ENCODE peak calls at places on chromosomes 12 and 14, in ten cellular contexts. J is pancreas, Q is A549, D is uterus, U is stomach, K is adrenal gland, H is upper lobe of right lung, E is HFF-Myc, S is K562, T is AG09309. O is an unnamed sample.

GRCh38 chr12:119169150-119169549 is 9.6 kb upstream of the HSPB8 start:
- DNase-seq in K (no peak), T (no peak), U (no peak), H (no peak), J (no peak), S (no peak), Q (no peak), D (no peak), E (no peak), O (no peak)

GRCh38 chr14:74532246-74532645 is 38.7 kb downstream of the ISCA2 start:
- DNase-seq in E (no peak), T (no peak), K (no peak), D (no peak), U (no peak), Q (no peak), H (no peak), J (no peak), S (no peak), O (no peak)

GRCh38 chr12:128966411-128966810 is 113.1 kb downstream of the GLT1D1 start:
- DNase-seq in J (no peak), T (no peak), U (no peak), S (no peak), E (no peak), H (no peak), D (no peak), K (no peak), Q (no peak), O (no peak)

GRCh38 chr12:11615481-11615880 is 34.0 kb upstream of the ETV6 start:
- DNase-seq in Q (no peak), S (no peak), U (no peak), K (peak), E (no peak), T (no peak), D (no peak), H (no peak), J (no peak), O (no peak)

GRCh38 chr12:2959194-2959507 is at the start of gene TEAD4:
- DNase-seq in D (peak), Q (peak), E (no peak), J (peak), K (peak), T (no peak), H (peak), S (peak), U (peak), O (peak)

GRCh38 chr14:59118171-59118570 is 70.3 kb upstream of the DAAM1 start:
- DNase-seq in S (no peak), H (no peak), T (no peak), K (no peak), Q (no peak), E (no peak), U (no peak), D (no peak), J (no peak), O (no peak)

GRCh38 chr12:14281539-14281938 is 83.9 kb upstream of the ATF7IP start:
- DNase-seq in H (no peak), J (no peak), D (no peak), S (no peak), K (no peak), U (no peak), E (no peak), Q (no peak), T (no peak), O (no peak)

GRCh38 chr14:36661506-36662257 is at the start of gene PAX9:
- DNase-seq in K (peak), U (peak), E (no peak), T (peak), Q (peak), S (peak), D (no peak), H (peak), J (peak), O (peak)

GRCh38 chr12:104605685-104606084 is 148.9 kb downstream of the CHST11 start:
- DNase-seq in S (no peak), T (no peak), K (peak), H (peak), E (no peak), U (no peak), Q (peak), D (peak), J (no peak), O (no peak)

GRCh38 chr14:56944397-56944796 is 134.1 kb upstream of the OTX2 start:
- DNase-seq in S (no peak), J (no peak), Q (no peak), H (no peak), E (no peak), U (no peak), D (no peak), K (no peak), T (no peak), O (no peak)

GRCh38 chr12:117792471-117792870 is 176.3 kb downstream of the KSR2 start:
- DNase-seq in K (no peak), H (no peak), D (no peak), S (no peak), E (no peak), T (no peak), U (no peak), Q (peak), J (no peak), O (no peak)

GRCh38 chr14:69614592-69614991 is 3.2 kb downstream of the SUSD6 start:
- DNase-seq in T (no peak), E (no peak), U (no peak), D (no peak), S (no peak), H (no peak), Q (no peak), J (no peak), K (peak), O (no peak)

GRCh38 chr12:125573293-125573692 is 508.1 kb downstream of the AACS start:
- DNase-seq in U (no peak), S (no peak), Q (no peak), D (no peak), H (no peak), J (no peak), E (no peak), K (no peak), T (no peak), O (no peak)

GRCh38 chr14:100578552-100578951 is 8.7 kb downstream of the BEGAIN start:
- DNase-seq in E (no peak), Q (peak), J (no peak), S (no peak), T (no peak), D (no peak), U (no peak), H (no peak), K (no peak), O (no peak)

GRCh38 chr12:116492703-116493324 is 66.4 kb upstream of the MAP1LC3B2 start:
- DNase-seq in S (peak), H (no peak), E (peak), D (no peak), J (peak), T (peak), U (no peak), K (peak), Q (peak), O (peak)

GRCh38 chr14:75861161-75861621 is 120.6 kb downstream of the TGFB3 start:
- DNase-seq in Q (peak), H (no peak), E (no peak), D (peak), S (peak), J (no peak), U (no peak), T (peak), K (no peak), O (no peak)

GRCh38 chr14:22598099-22598895 is at the start of gene ABHD4:
- DNase-seq in D (peak), E (no peak), Q (peak), U (peak), H (peak), K (peak), J (peak), S (peak), T (no peak), O (no peak)

GRCh38 chr12:6303046-6303445 is 7.4 kb upstream of the PLEKHG6 start:
- DNase-seq in Q (no peak), S (no peak), J (no peak), T (no peak), H (no peak), D (no peak), E (no peak), U (no peak), K (no peak), O (no peak)

GRCh38 chr14:55138091-55138490 is 9.0 kb downstream of the LGALS3 start:
- DNase-seq in U (no peak), H (no peak), Q (no peak), K (no peak), T (no peak), J (no peak), S (no peak), E (no peak), D (no peak), O (no peak)

GRCh38 chr14:55136241-55136640 is 7.2 kb downstream of the LGALS3 start:
- DNase-seq in T (no peak), K (no peak), U (no peak), J (no peak), E (no peak), H (no peak), S (no peak), D (no peak), Q (no peak), O (peak)

GRCh38 chr14:55139152-55139551 is 10.1 kb downstream of the LGALS3 start:
- DNase-seq in U (no peak), S (no peak), E (no peak), T (no peak), Q (no peak), J (no peak), K (no peak), H (no peak), D (no peak), O (no peak)

GRCh38 chr14:55139696-55140509 is 10.9 kb downstream of the LGALS3 start:
- DNase-seq in Q (no peak), U (no peak), D (no peak), K (no peak), H (no peak), T (no peak), J (no peak), E (no peak), S (no peak), O (no peak)

GRCh38 chr14:55136868-55137785 is 8.1 kb downstream of the LGALS3 start:
- DNase-seq in T (peak), E (no peak), D (peak), K (peak), U (peak), J (peak), Q (no peak), H (no peak), S (no peak), O (peak)
- TF ChIP-seq CTCF in T (peak), E (no peak), D (peak), K (no peak), U (no peak), J (no peak), Q (no peak), H (no peak), S (no peak), O (peak)

GRCh38 chr12:92503977-92504966 is 198.5 kb upstream of the PLEKHG7 start:
- DNase-seq in H (no peak), D (peak), T (no peak), U (peak), J (peak), S (no peak), K (peak), Q (no peak), E (no peak), O (no peak)

GRCh38 chr12:92506460-92506859 is 196.3 kb upstream of the PLEKHG7 start:
- DNase-seq in D (no peak), Q (no peak), E (no peak), H (no peak), K (no peak), J (no peak), U (no peak), S (no peak), T (no peak), O (no peak)

GRCh38 chr12:92502417-92503028 is 200.3 kb upstream of the PLEKHG7 start:
- DNase-seq in E (no peak), H (no peak), S (peak), K (peak), T (no peak), Q (peak), J (peak), D (no peak), U (no peak), O (no peak)

GRCh38 chr12:92505373-92506340 is 197.1 kb upstream of the PLEKHG7 start:
- DNase-seq in Q (no peak), E (no peak), D (peak), H (peak), T (no peak), U (peak), K (peak), J (peak), S (peak), O (no peak)

GRCh38 chr12:92503029-92503931 is 199.5 kb upstream of the PLEKHG7 start:
- DNase-seq in U (no peak), T (no peak), S (no peak), K (peak), Q (no peak), H (no peak), E (no peak), J (peak), D (peak), O (no peak)
- H3K4me3 ChIP-seq in U (no peak), T (no peak), S (no peak), K (no peak), Q (no peak), H (no peak), E (no peak), J (no peak), D (no peak), O (no peak)

DNA sequence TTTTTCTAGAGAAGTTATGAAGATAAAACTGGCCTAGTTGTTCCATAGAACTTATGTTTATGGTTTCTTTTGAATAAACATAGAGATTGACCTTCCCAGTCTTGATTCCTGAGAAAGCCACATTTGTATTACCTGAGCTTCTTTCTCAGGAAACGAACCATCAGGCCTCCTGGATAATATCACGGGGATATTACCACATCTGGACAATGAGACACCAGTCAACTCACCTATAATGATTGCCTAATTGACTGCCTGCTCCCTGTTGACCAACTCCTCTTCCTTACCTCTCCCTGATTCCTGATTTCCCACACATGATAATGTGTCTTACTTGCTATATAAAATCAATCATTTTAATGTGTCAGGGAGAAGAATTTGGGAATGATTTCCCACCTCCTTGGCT is 822.7 kb downstream of the LRFN5 start:
- DNase-seq in T (no peak), J (no peak), U (no peak), D (no peak), H (no peak), K (no peak), S (no peak), E (no peak), Q (no peak), O (no peak)
- TF ChIP-seq CTCF in T (no peak), J (no peak), U (no peak), D (no peak), H (no peak), K (no peak), S (no peak), E (no peak), Q (no peak), O (no peak)

GRCh38 chr14:20687362-20688166 is 1.0 kb upstream of the ANG start:
- DNase-seq in J (peak), S (no peak), D (no peak), E (no peak), U (peak), K (no peak), T (no peak), Q (peak), H (no peak), O (no peak)

GRCh38 chr14:20684662-20685456 is 499 bp downstream of the RNASE4 start:
- DNase-seq in D (peak), E (no peak), H (no peak), K (peak), J (peak), Q (peak), T (peak), U (peak), S (peak), O (no peak)

GRCh38 chr14:20683896-20684661 is at the start of gene RNASE4:
- DNase-seq in E (peak), U (peak), T (peak), J (peak), Q (peak), H (peak), D (peak), S (peak), K (peak), O (peak)

GRCh38 chr14:20688167-20688839 is at the start of gene ANG:
- DNase-seq in E (no peak), Q (no peak), U (no peak), D (no peak), H (no peak), J (no peak), K (no peak), T (no peak), S (no peak), O (no peak)

DNA sequence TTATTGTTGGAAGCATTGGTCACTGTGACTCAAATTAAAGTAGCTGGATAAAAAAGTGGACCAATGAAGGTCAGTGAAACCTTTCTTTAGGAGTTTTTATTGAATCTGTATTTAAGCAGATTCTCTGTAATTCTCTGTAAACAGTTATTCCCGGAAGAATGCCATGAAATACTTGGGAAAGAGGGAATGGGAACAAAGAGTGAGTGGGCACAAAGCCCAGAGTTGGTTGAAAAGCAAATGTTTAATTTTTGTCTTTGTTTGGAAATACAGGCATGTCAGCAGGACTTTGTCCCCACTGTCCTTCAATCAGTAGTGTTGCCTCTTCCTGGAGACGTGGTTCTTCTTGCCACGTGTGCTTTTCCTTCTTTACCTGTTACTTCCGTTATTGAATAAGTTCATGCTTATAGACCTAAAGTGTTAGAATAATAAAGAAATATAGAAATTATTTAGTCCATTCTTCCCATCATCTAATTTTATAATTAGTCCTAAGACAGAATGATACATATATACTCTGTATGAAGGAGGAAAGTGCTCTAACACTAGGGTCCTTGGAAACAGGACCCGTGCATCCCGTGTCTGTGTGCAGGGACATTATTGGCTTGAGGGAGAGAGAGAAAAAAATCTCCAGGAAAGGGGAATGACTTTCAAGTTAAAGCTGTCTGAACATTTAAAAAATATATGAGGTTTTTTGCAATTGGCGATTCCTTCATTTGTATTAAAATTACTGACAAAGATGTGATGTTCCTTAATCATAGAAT is 2.0 kb upstream of the ANG start:
- DNase-seq in H (no peak), K (no peak), T (no peak), D (no peak), J (peak), S (no peak), E (no peak), U (peak), Q (peak), O (no peak)
- H3K4me3 ChIP-seq in H (peak), K (no peak), T (no peak), D (no peak), J (no peak), S (no peak), E (no peak), U (peak), Q (peak), O (no peak)

DNA sequence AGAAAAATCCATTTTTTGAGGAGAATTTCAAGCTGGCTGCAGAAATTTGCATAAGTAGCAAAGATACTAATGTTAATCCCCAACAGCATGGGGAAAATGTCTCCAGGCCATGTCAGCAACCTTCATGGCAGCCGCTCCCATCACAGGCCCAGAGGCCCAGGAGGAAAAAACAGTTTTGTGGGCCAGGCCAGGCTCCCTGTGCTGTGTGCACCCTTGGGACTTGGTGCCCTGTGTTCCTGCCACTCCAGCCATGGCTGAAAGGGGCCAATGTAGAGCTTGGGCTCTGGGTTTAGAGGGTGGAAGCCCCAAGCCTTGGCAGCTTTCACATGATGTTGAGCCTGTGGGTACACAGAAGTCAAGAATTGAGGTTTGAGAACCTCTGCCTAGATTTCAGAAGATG is 76.3 kb downstream of the MGAT4C start:
- DNase-seq in J (no peak), H (no peak), E (no peak), D (no peak), T (no peak), S (no peak), K (no peak), Q (no peak), U (no peak), O (no peak)
- TF ChIP-seq CTCF in J (no peak), H (no peak), E (no peak), D (no peak), T (no peak), S (no peak), K (no peak), Q (no peak), U (no peak), O (no peak)

DNA sequence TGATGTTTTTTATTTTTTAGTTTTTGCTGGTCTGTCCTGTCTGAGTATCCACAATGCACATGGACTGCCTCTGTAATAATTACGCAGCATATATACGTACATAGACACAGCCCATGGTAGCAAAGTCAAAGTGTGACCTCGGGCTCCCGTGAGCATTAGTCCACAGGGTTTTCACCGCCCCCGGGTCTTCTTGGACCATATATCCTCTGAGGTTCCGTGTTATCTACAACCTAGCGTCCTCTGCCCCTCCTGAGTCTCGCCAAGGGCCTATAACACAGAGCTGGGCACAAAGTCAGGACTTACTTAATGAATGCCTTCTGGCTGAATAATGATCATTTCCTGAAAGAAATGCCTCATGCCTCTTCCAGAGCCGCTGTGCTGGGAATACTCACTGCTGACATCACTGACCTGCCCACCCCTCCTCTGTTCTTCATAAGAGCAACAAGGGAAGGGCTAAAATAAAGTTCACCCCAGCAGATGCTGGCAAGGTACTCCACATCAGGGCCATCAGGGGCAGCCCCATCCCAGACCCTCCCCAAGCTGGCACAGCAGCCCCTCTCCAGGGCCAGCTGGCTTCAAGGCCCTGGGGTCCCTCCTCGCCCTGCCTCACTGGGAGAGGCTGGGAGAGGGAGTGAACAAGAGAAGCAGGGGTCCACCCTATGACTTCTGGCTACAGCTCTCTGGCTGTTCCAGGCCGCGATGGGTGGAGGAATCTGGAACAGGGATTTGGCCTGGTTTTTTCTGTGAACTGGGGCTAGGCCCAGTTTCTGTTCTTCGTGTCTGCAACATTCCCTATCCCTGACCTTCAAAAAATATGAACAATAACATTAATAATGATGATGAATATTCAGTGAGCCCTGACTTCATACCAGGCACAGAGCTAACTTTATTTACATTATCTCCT is 7.9 kb downstream of the HDAC7 start:
- DNase-seq in E (no peak), T (peak), S (no peak), H (no peak), Q (no peak), J (no peak), D (peak), K (peak), U (no peak), O (no peak)
- H3K4me3 ChIP-seq in E (peak), T (no peak), S (no peak), H (peak), Q (no peak), J (no peak), D (no peak), K (no peak), U (peak), O (no peak)

GRCh38 chr12:22529281-22530060 is 14.9 kb downstream of the C2CD5 start:
- DNase-seq in T (no peak), H (no peak), E (peak), Q (peak), J (no peak), K (no peak), U (no peak), S (peak), D (no peak), O (no peak)
- TF ChIP-seq CTCF in T (peak), H (peak), E (no peak), Q (peak), J (peak), K (peak), U (peak), S (no peak), D (no peak), O (no peak)

O was measured in astrocyte of the cerebellum.